ENCODE peak calls at places on chromosomes 3 and 15, in eight cellular contexts. One of them, this sample, is unnamed.

GRCh38 chr15:98684995-98685525 is 36.7 kb downstream of the IGF1R start:
- DNase-seq in ovary: no peak
- DNase-seq in sigmoid colon: no peak
- DNase-seq in mucosa of descending colon: no peak
- DNase-seq in thoracic aorta: no peak
- DNase-seq in lung: no peak
- DNase-seq in A549: no peak
- DNase-seq in Caco-2: no peak
- DNase-seq in this sample: no peak

GRCh38 chr3:98892263-98892662 is 9.2 kb downstream of the DCBLD2 start:
- DNase-seq in sigmoid colon: no peak
- DNase-seq in thoracic aorta: no peak
- DNase-seq in A549: no peak
- DNase-seq in lung: no peak
- DNase-seq in mucosa of descending colon: no peak
- DNase-seq in Caco-2: no peak
- DNase-seq in ovary: no peak
- DNase-seq in this sample: no peak

GRCh38 chr15:20356444-20357138 is 185.0 kb downstream of the GOLGA6L6 start:
- DNase-seq in Caco-2: peak; percentile 84
- DNase-seq in lung: peak; percentile 75
- DNase-seq in A549: peak; percentile 80
- DNase-seq in sigmoid colon: peak; percentile 69
- DNase-seq in thoracic aorta: no peak
- DNase-seq in ovary: peak; percentile 70
- DNase-seq in mucosa of descending colon: peak; percentile 63
- DNase-seq in this sample: peak; percentile 56

GRCh38 chr15:40838756-40839155 is 5.1 kb upstream of the SPINT1 start:
- DNase-seq in Caco-2: no peak
- DNase-seq in ovary: no peak
- DNase-seq in thoracic aorta: no peak
- DNase-seq in mucosa of descending colon: no peak
- DNase-seq in sigmoid colon: no peak
- DNase-seq in A549: no peak
- DNase-seq in lung: no peak
- DNase-seq in this sample: peak; percentile 15

GRCh38 chr15:89888214-89888804 is 5.5 kb downstream of the AP3S2 start:
- DNase-seq in ovary: no peak
- DNase-seq in A549: peak; percentile 44
- DNase-seq in sigmoid colon: no peak
- DNase-seq in lung: no peak
- DNase-seq in thoracic aorta: no peak
- DNase-seq in Caco-2: no peak
- DNase-seq in mucosa of descending colon: no peak
- DNase-seq in this sample: no peak

GRCh38 chr3:39291903-39292329 is 12.1 kb upstream of the CX3CR1 start:
- DNase-seq in Caco-2: peak; percentile 55
- DNase-seq in mucosa of descending colon: no peak
- DNase-seq in lung: peak; percentile 77
- DNase-seq in A549: peak; percentile 72
- DNase-seq in ovary: peak; percentile 66
- DNase-seq in sigmoid colon: peak; percentile 77
- DNase-seq in thoracic aorta: no peak
- DNase-seq in this sample: peak; percentile 76

GRCh38 chr3:8937064-8938020 is 25.9 kb downstream of the RAD18 start:
- DNase-seq in ovary: no peak
- DNase-seq in sigmoid colon: no peak
- DNase-seq in thoracic aorta: no peak
- DNase-seq in lung: no peak
- DNase-seq in Caco-2: no peak
- DNase-seq in mucosa of descending colon: no peak
- DNase-seq in A549: peak; percentile 57
- DNase-seq in this sample: no peak

GRCh38 chr15:60928210-60928609 is 300.9 kb downstream of the RORA start:
- DNase-seq in lung: no peak
- DNase-seq in A549: no peak
- DNase-seq in ovary: no peak
- DNase-seq in Caco-2: no peak
- DNase-seq in mucosa of descending colon: no peak
- DNase-seq in thoracic aorta: no peak
- DNase-seq in sigmoid colon: no peak
- DNase-seq in this sample: no peak

GRCh38 chr15:92906563-92907081 is 6.5 kb downstream of the CHD2 start:
- DNase-seq in A549: no peak
- DNase-seq in Caco-2: no peak
- DNase-seq in thoracic aorta: no peak
- DNase-seq in lung: no peak
- DNase-seq in mucosa of descending colon: no peak
- DNase-seq in ovary: no peak
- DNase-seq in sigmoid colon: no peak
- DNase-seq in this sample: no peak

GRCh38 chr3:148924572-148924971 is 59.5 kb downstream of the CPA3 start:
- DNase-seq in A549: no peak
- DNase-seq in ovary: no peak
- DNase-seq in Caco-2: no peak
- DNase-seq in thoracic aorta: no peak
- DNase-seq in lung: no peak
- DNase-seq in sigmoid colon: no peak
- DNase-seq in mucosa of descending colon: no peak
- DNase-seq in this sample: no peak

GRCh38 chr3:44970916-44971490 is 5.0 kb downstream of the ZDHHC3 start:
- DNase-seq in sigmoid colon: no peak
- DNase-seq in thoracic aorta: no peak
- DNase-seq in lung: no peak
- DNase-seq in mucosa of descending colon: no peak
- DNase-seq in A549: no peak
- DNase-seq in ovary: no peak
- DNase-seq in Caco-2: no peak
- DNase-seq in this sample: no peak

GRCh38 chr3:27324695-27325094 is 44.5 kb downstream of the NEK10 start:
- DNase-seq in ovary: no peak
- DNase-seq in Caco-2: no peak
- DNase-seq in A549: no peak
- DNase-seq in thoracic aorta: no peak
- DNase-seq in lung: no peak
- DNase-seq in sigmoid colon: no peak
- DNase-seq in mucosa of descending colon: no peak
- DNase-seq in this sample: no peak

GRCh38 chr3:64190517-64191515 is 34.5 kb downstream of the PRICKLE2 start:
- DNase-seq in thoracic aorta: no peak
- DNase-seq in A549: peak; percentile 17
- DNase-seq in sigmoid colon: no peak
- DNase-seq in Caco-2: no peak
- DNase-seq in lung: no peak
- DNase-seq in mucosa of descending colon: no peak
- DNase-seq in ovary: no peak
- DNase-seq in this sample: no peak

GRCh38 chr3:30610702-30611410 is 4.5 kb downstream of the TGFBR2 start:
- DNase-seq in A549: no peak
- DNase-seq in ovary: no peak
- DNase-seq in lung: no peak
- DNase-seq in mucosa of descending colon: no peak
- DNase-seq in thoracic aorta: no peak
- DNase-seq in Caco-2: no peak
- DNase-seq in sigmoid colon: no peak
- DNase-seq in this sample: no peak

GRCh38 chr3:192831111-192831644 is 86.5 kb downstream of the MB21D2 start:
- DNase-seq in Caco-2: no peak
- DNase-seq in ovary: no peak
- DNase-seq in A549: no peak
- DNase-seq in sigmoid colon: no peak
- DNase-seq in lung: no peak
- DNase-seq in thoracic aorta: no peak
- DNase-seq in mucosa of descending colon: no peak
- DNase-seq in this sample: no peak

GRCh38 chr15:90004252-90004651 is 3.1 kb downstream of the ZNF710 start:
- DNase-seq in ovary: peak; percentile 36
- DNase-seq in mucosa of descending colon: no peak
- DNase-seq in A549: no peak
- DNase-seq in thoracic aorta: no peak
- DNase-seq in lung: no peak
- DNase-seq in sigmoid colon: no peak
- DNase-seq in Caco-2: no peak
- DNase-seq in this sample: peak; percentile 62

GRCh38 chr3:158330820-158331219 is 220.9 kb downstream of the RSRC1 start:
- DNase-seq in sigmoid colon: no peak
- DNase-seq in thoracic aorta: no peak
- DNase-seq in lung: no peak
- DNase-seq in mucosa of descending colon: no peak
- DNase-seq in Caco-2: no peak
- DNase-seq in ovary: no peak
- DNase-seq in A549: no peak
- DNase-seq in this sample: no peak

GRCh38 chr3:24264748-24265158 is 229.9 kb downstream of the THRB start:
- DNase-seq in sigmoid colon: no peak
- DNase-seq in A549: peak; percentile 49
- DNase-seq in ovary: no peak
- DNase-seq in lung: no peak
- DNase-seq in Caco-2: no peak
- DNase-seq in mucosa of descending colon: no peak
- DNase-seq in thoracic aorta: no peak
- DNase-seq in this sample: no peak

GRCh38 chr3:168545591-168545990 is 449.9 kb upstream of the GOLIM4 start:
- DNase-seq in A549: no peak
- DNase-seq in Caco-2: no peak
- DNase-seq in lung: no peak
- DNase-seq in thoracic aorta: no peak
- DNase-seq in sigmoid colon: no peak
- DNase-seq in mucosa of descending colon: no peak
- DNase-seq in ovary: no peak
- DNase-seq in this sample: no peak

GRCh38 chr15:100206643-100207042 is 135.1 kb downstream of the ADAMTS17 start:
- DNase-seq in mucosa of descending colon: no peak
- DNase-seq in ovary: peak; percentile 21
- DNase-seq in Caco-2: no peak
- DNase-seq in lung: no peak
- DNase-seq in A549: no peak
- DNase-seq in sigmoid colon: no peak
- DNase-seq in thoracic aorta: no peak
- DNase-seq in this sample: no peak

GRCh38 chr15:100205549-100206295 is 136.1 kb downstream of the ADAMTS17 start:
- DNase-seq in A549: no peak
- DNase-seq in Caco-2: no peak
- DNase-seq in ovary: peak; percentile 17
- DNase-seq in mucosa of descending colon: peak; percentile 57
- DNase-seq in thoracic aorta: no peak
- DNase-seq in sigmoid colon: no peak
- DNase-seq in lung: no peak
- DNase-seq in this sample: no peak

GRCh38 chr15:100202309-100202943 is 139.3 kb downstream of the ADAMTS17 start:
- DNase-seq in mucosa of descending colon: no peak
- DNase-seq in ovary: peak; percentile 18
- DNase-seq in thoracic aorta: no peak
- DNase-seq in A549: no peak
- DNase-seq in sigmoid colon: no peak
- DNase-seq in Caco-2: peak; percentile 39
- DNase-seq in lung: no peak
- DNase-seq in this sample: no peak

GRCh38 chr15:100204771-100205170 is 137.0 kb downstream of the ADAMTS17 start:
- DNase-seq in sigmoid colon: no peak
- DNase-seq in thoracic aorta: no peak
- DNase-seq in lung: no peak
- DNase-seq in mucosa of descending colon: no peak
- DNase-seq in A549: no peak
- DNase-seq in Caco-2: no peak
- DNase-seq in ovary: no peak
- DNase-seq in this sample: no peak

GRCh38 chr15:100204211-100204610 is 137.6 kb downstream of the ADAMTS17 start:
- DNase-seq in mucosa of descending colon: no peak
- DNase-seq in A549: no peak
- DNase-seq in ovary: no peak
- DNase-seq in thoracic aorta: no peak
- DNase-seq in Caco-2: no peak
- DNase-seq in lung: no peak
- DNase-seq in sigmoid colon: no peak
- DNase-seq in this sample: no peak
- H3K4me1 ChIP-seq in mucosa of descending colon: peaks cover 29% of the 10 kb centered on the region
- H3K4me1 ChIP-seq in A549: no peaks in the 10 kb centered on the region
- H3K4me1 ChIP-seq in ovary: peaks cover 14% of the 10 kb centered on the region
- H3K4me1 ChIP-seq in thoracic aorta: no peaks in the 10 kb centered on the region
- H3K4me1 ChIP-seq in Caco-2: peaks cover 36% of the 10 kb centered on the region
- H3K4me1 ChIP-seq in lung: no peaks in the 10 kb centered on the region
- H3K4me1 ChIP-seq in sigmoid colon: peaks cover 40% of the 10 kb centered on the region
- H3K4me1 ChIP-seq in this sample: peaks cover 23% of the 10 kb centered on the region

GRCh38 chr3:81638480-81638879 is 123.0 kb downstream of the GBE1 start:
- DNase-seq in sigmoid colon: no peak
- DNase-seq in mucosa of descending colon: no peak
- DNase-seq in A549: no peak
- DNase-seq in lung: no peak
- DNase-seq in Caco-2: no peak
- DNase-seq in ovary: no peak
- DNase-seq in thoracic aorta: no peak
- DNase-seq in this sample: no peak

GRCh38 chr3:81645248-81645647 is 116.2 kb downstream of the GBE1 start:
- DNase-seq in Caco-2: no peak
- DNase-seq in lung: no peak
- DNase-seq in A549: no peak
- DNase-seq in sigmoid colon: no peak
- DNase-seq in ovary: no peak
- DNase-seq in thoracic aorta: no peak
- DNase-seq in mucosa of descending colon: no peak
- DNase-seq in this sample: no peak

DNA sequence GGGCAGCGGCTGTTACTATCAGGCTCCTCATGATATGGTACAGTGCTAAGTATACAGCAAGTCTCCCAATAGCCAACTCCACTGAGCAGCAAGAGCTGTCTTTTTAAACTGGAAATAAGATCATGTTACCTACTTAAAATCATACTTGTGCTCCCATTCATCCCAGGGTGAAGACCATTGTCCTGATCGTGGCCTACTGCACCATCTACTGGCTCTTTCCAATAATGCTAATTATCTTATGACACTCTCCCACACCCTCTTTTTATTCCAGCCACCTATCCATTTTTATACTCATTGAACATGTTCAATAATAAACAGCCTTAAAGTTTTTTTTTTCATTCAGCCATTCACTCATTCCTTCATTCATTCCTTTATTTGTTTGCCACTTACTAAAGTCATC is 117.7 kb downstream of the GBE1 start:
- DNase-seq in sigmoid colon: no peak
- DNase-seq in Caco-2: peak; percentile 28
- DNase-seq in A549: no peak
- DNase-seq in lung: no peak
- DNase-seq in mucosa of descending colon: no peak
- DNase-seq in ovary: no peak
- DNase-seq in thoracic aorta: no peak
- DNase-seq in this sample: no peak
- TF ChIP-seq CTCF in sigmoid colon: no peak
- TF ChIP-seq CTCF in Caco-2: peak; percentile 37
- TF ChIP-seq CTCF in A549: peak; percentile 31
- TF ChIP-seq CTCF in lung: peak; percentile 15
- TF ChIP-seq CTCF in mucosa of descending colon: no peak
- TF ChIP-seq CTCF in ovary: peak; percentile 23
- TF ChIP-seq CTCF in thoracic aorta: peak; percentile 17
- TF ChIP-seq CTCF in this sample: peak; percentile 13

GRCh38 chr3:152729906-152730305 is 105.0 kb upstream of the P2RY1 start:
- DNase-seq in A549: no peak
- DNase-seq in thoracic aorta: no peak
- DNase-seq in lung: no peak
- DNase-seq in Caco-2: no peak
- DNase-seq in ovary: no peak
- DNase-seq in sigmoid colon: no peak
- DNase-seq in mucosa of descending colon: no peak
- DNase-seq in this sample: no peak
- H3K4me1 ChIP-seq in A549: no peaks in the 10 kb centered on the region
- H3K4me1 ChIP-seq in thoracic aorta: no peaks in the 10 kb centered on the region
- H3K4me1 ChIP-seq in lung: no peaks in the 10 kb centered on the region
- H3K4me1 ChIP-seq in Caco-2: peaks cover 3% of the 10 kb centered on the region
- H3K4me1 ChIP-seq in ovary: no peaks in the 10 kb centered on the region
- H3K4me1 ChIP-seq in sigmoid colon: no peaks in the 10 kb centered on the region
- H3K4me1 ChIP-seq in mucosa of descending colon: no peaks in the 10 kb centered on the region
- H3K4me1 ChIP-seq in this sample: no peaks in the 10 kb centered on the region

GRCh38 chr3:49327485-49327884 is 12.4 kb downstream of the USP4 start:
- DNase-seq in ovary: no peak
- DNase-seq in A549: no peak
- DNase-seq in sigmoid colon: no peak
- DNase-seq in lung: no peak
- DNase-seq in mucosa of descending colon: no peak
- DNase-seq in thoracic aorta: no peak
- DNase-seq in Caco-2: no peak
- DNase-seq in this sample: no peak
- TF ChIP-seq CTCF in ovary: no peak
- TF ChIP-seq CTCF in A549: no peak
- TF ChIP-seq CTCF in sigmoid colon: no peak
- TF ChIP-seq CTCF in lung: no peak
- TF ChIP-seq CTCF in mucosa of descending colon: no peak
- TF ChIP-seq CTCF in thoracic aorta: no peak
- TF ChIP-seq CTCF in Caco-2: peak; percentile 58
- TF ChIP-seq CTCF in this sample: no peak